ENCODE peak calls at places on chromosomes 13 and 19, in ten cellular contexts. L is astrocyte; G is cardiac muscle cell; C is fibroblast of the aortic adventitia; V is WTC11; H is cardiac fibroblast; O is BE2C; Y is CD4-positive, alpha-beta T cell; P is neural progenitor cell; E is GM06990. N is an unnamed sample.

GRCh38 chr19:52963229-52963760 is 614 bp upstream of the ZNF816 start:
- DNase-seq in L (no peak), G (no peak), C (no peak), V (peak; percentile 40), H (no peak), O (peak; percentile 11), Y (no peak), P (peak; percentile 61), E (no peak), N (no peak)

GRCh38 chr19:679418-680286 is 3.5 kb downstream of the FSTL3 start:
- DNase-seq in L (peak; percentile 74), G (peak; percentile 89), C (peak; percentile 86), V (no peak), H (peak; percentile 75), O (peak; percentile 53), Y (no peak), P (peak; percentile 76), E (no peak), N (peak; percentile 66)

GRCh38 chr19:18551631-18552030 is 6.0 kb upstream of the KXD1 start:
- DNase-seq in L (no peak), G (no peak), C (no peak), V (no peak), H (no peak), O (no peak), Y (no peak), P (no peak), E (no peak), N (no peak)

GRCh38 chr13:52001120-52001731 is 10.0 kb downstream of the ATP7B start:
- DNase-seq in L (peak; percentile 24), G (peak; percentile 64), C (peak; percentile 70), V (no peak), H (peak; percentile 66), O (no peak), Y (no peak), P (peak; percentile 46), E (no peak), N (peak; percentile 70)

GRCh38 chr13:33859691-33860303 is 41.8 kb downstream of the RFC3 start:
- DNase-seq in L (no peak), G (no peak), C (no peak), V (no peak), H (peak; percentile 25), O (no peak), Y (no peak), P (no peak), E (no peak), N (no peak)

GRCh38 chr19:46416077-46416709 is 2.8 kb upstream of the CCDC8 start:
- DNase-seq in L (peak; percentile 75), G (peak; percentile 96), C (peak; percentile 79), V (peak; percentile 97), H (peak; percentile 86), O (peak; percentile 95), Y (peak; percentile 26), P (peak; percentile 98), E (no peak), N (peak; percentile 89)

GRCh38 chr13:60043262-60043661 is 120.5 kb downstream of the DIAPH3 start:
- DNase-seq in L (no peak), G (peak; percentile 18), C (peak; percentile 25), V (no peak), H (peak; percentile 13), O (no peak), Y (no peak), P (no peak), E (no peak), N (no peak)

GRCh38 chr19:14979498-14980255 is at the start of gene SLC1A6:
- DNase-seq in L (no peak), G (no peak), C (no peak), V (peak; percentile 75), H (no peak), O (peak; percentile 13), Y (no peak), P (peak; percentile 89), E (no peak), N (peak; percentile 76)

GRCh38 chr19:13849991-13850909 is 26.7 kb upstream of the NANOS3 start:
- DNase-seq in L (no peak), G (peak; percentile 87), C (peak; percentile 73), V (peak; percentile 79), H (peak; percentile 79), O (peak; percentile 91), Y (peak; percentile 51), P (peak; percentile 87), E (peak; percentile 65), N (peak; percentile 79)

GRCh38 chr13:37835392-37835791 is 34.2 kb downstream of the TRPC4 start:
- DNase-seq in L (no peak), G (no peak), C (no peak), V (no peak), H (no peak), O (no peak), Y (no peak), P (no peak), E (no peak), N (no peak)

GRCh38 chr13:72561791-72562190 is 165.6 kb downstream of the MZT1 start:
- DNase-seq in L (no peak), G (no peak), C (no peak), V (no peak), H (no peak), O (peak; percentile 61), Y (no peak), P (no peak), E (no peak), N (no peak)

GRCh38 chr13:96460571-96460970 is 370.7 kb downstream of the HS6ST3 start:
- DNase-seq in L (no peak), G (peak; percentile 0), C (peak; percentile 13), V (no peak), H (peak; percentile 28), O (peak; percentile 72), Y (no peak), P (no peak), E (no peak), N (no peak)

GRCh38 chr13:46831588-46832194 is 34.7 kb upstream of the ESD start:
- DNase-seq in L (peak; percentile 18), G (peak; percentile 71), C (peak; percentile 75), V (peak; percentile 44), H (peak; percentile 76), O (peak; percentile 47), Y (no peak), P (peak; percentile 61), E (peak; percentile 9), N (peak; percentile 70)

GRCh38 chr19:12166596-12166995 is 3.7 kb downstream of the ZNF136 start:
- DNase-seq in L (peak; percentile 47), G (no peak), C (peak; percentile 7), V (no peak), H (peak; percentile 21), O (no peak), Y (no peak), P (no peak), E (no peak), N (no peak)

GRCh38 chr13:112141643-112142400 is 74.9 kb downstream of the SOX1 start:
- DNase-seq in L (no peak), G (no peak), C (no peak), V (no peak), H (no peak), O (no peak), Y (no peak), P (no peak), E (no peak), N (no peak)

DNA sequence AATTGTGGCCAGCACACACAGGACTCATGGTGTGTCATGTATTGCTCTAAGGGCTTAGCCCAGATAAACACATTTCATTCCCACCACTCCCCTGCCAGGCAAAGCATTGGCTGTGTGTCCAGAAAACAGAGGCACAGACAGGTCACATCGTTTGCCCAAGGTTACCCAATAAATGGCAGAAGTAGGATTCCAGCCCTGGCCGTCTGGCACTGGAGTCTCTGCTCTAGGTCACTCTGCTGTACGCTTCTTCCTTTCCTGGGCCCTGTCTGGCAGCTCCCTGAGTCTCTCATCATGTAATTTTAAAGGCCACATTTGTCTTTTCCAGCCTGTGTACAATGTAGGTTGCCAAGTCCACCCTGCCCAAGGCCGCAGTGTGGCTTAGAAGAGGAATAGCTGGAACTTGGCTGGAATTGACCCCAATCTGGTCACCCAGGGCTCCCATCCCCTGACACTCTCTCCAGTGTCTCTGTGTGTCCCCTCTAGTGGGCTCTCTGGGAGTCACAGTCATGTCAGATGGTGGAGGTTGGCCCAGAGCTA is 264.5 kb upstream of the TSHZ3 start:
- DNase-seq in L (no peak), G (no peak), C (no peak), V (no peak), H (no peak), O (no peak), Y (no peak), P (peak; percentile 17), E (no peak), N (no peak)
- TF ChIP-seq CTCF in L (no peak), G (no peak), C (no peak), V (no peak), H (no peak), O (no peak), Y (no peak), P (no peak), E (no peak), N (no peak)

GRCh38 chr19:30692517-30692870 is 320.3 kb downstream of the ZNF536 start:
- DNase-seq in L (no peak), G (peak; percentile 4), C (no peak), V (no peak), H (no peak), O (no peak), Y (no peak), P (peak; percentile 18), E (no peak), N (no peak)

GRCh38 chr19:30696514-30696913 is 324.3 kb downstream of the ZNF536 start:
- DNase-seq in L (no peak), G (peak; percentile 32), C (peak; percentile 17), V (peak; percentile 82), H (no peak), O (peak; percentile 55), Y (no peak), P (peak; percentile 75), E (no peak), N (peak; percentile 35)

GRCh38 chr19:30694156-30694555 is 322.0 kb downstream of the ZNF536 start:
- DNase-seq in L (no peak), G (no peak), C (no peak), V (no peak), H (no peak), O (no peak), Y (no peak), P (no peak), E (no peak), N (no peak)

GRCh38 chr19:30693179-30693578 is 321.0 kb downstream of the ZNF536 start:
- DNase-seq in L (no peak), G (no peak), C (no peak), V (no peak), H (no peak), O (peak; percentile 35), Y (no peak), P (no peak), E (no peak), N (no peak)

GRCh38 chr19:30695171-30695875 is 323.1 kb downstream of the ZNF536 start:
- DNase-seq in L (no peak), G (no peak), C (no peak), V (peak; percentile 72), H (no peak), O (no peak), Y (no peak), P (peak; percentile 71), E (no peak), N (peak; percentile 2)
- TF ChIP-seq CTCF in L (no peak), G (no peak), C (peak; percentile 11), V (no peak), H (no peak), O (peak; percentile 18), Y (no peak), P (peak; percentile 68), E (peak; percentile 31), N (no peak)

GRCh38 chr19:49064768-49065611 is at the start of gene NTF4:
- DNase-seq in L (no peak), G (peak; percentile 50), C (no peak), V (peak; percentile 78), H (no peak), O (peak; percentile 69), Y (no peak), P (peak; percentile 88), E (no peak), N (peak; percentile 26)
- TF ChIP-seq CTCF in L (no peak), G (no peak), C (no peak), V (no peak), H (no peak), O (no peak), Y (no peak), P (no peak), E (no peak), N (no peak)

GRCh38 chr19:39935262-39935661 is 828 bp upstream of the FCGBP start:
- DNase-seq in L (no peak), G (no peak), C (no peak), V (no peak), H (no peak), O (no peak), Y (no peak), P (no peak), E (no peak), N (no peak)
- TF ChIP-seq CTCF in L (no peak), G (no peak), C (no peak), V (no peak), H (no peak), O (no peak), Y (no peak), P (no peak), E (no peak), N (no peak)